ENCODE peak calls at places on chromosomes 3 and 15, in five cellular contexts. One of them, this sample, is unnamed.

GRCh38 chr3:188432826-188433525 is 279.0 kb downstream of the LPP start:
- DNase-seq in GM12878: no peak
- DNase-seq in SK-N-SH: no peak
- DNase-seq in HepG2: no peak
- DNase-seq in K562: no peak
- DNase-seq in this sample: peak

GRCh38 chr3:183800221-183800863 is 25.0 kb downstream of the MAP6D1 start:
- DNase-seq in K562: no peak
- DNase-seq in SK-N-SH: no peak
- DNase-seq in GM12878: no peak
- DNase-seq in HepG2: no peak
- DNase-seq in this sample: no peak

GRCh38 chr15:87874896-87875661 is 381.5 kb downstream of the NTRK3 start:
- DNase-seq in HepG2: no peak
- DNase-seq in SK-N-SH: peak
- DNase-seq in GM12878: no peak
- DNase-seq in K562: no peak
- DNase-seq in this sample: peak

GRCh38 chr3:63824309-63824708 is 5.2 kb downstream of the C3orf49 start:
- DNase-seq in GM12878: no peak
- DNase-seq in K562: no peak
- DNase-seq in HepG2: no peak
- DNase-seq in SK-N-SH: no peak
- DNase-seq in this sample: peak

GRCh38 chr15:87752250-87752951 is 504.1 kb downstream of the NTRK3 start:
- DNase-seq in SK-N-SH: no peak
- DNase-seq in HepG2: no peak
- DNase-seq in GM12878: no peak
- DNase-seq in K562: no peak
- DNase-seq in this sample: peak

GRCh38 chr15:44144193-44144592 is 50.9 kb downstream of the FRMD5 start:
- DNase-seq in HepG2: no peak
- DNase-seq in GM12878: no peak
- DNase-seq in K562: no peak
- DNase-seq in SK-N-SH: no peak
- DNase-seq in this sample: no peak

GRCh38 chr3:8869613-8870012 is 93.7 kb downstream of the RAD18 start:
- DNase-seq in GM12878: no peak
- DNase-seq in K562: no peak
- DNase-seq in HepG2: peak
- DNase-seq in SK-N-SH: no peak
- DNase-seq in this sample: peak

GRCh38 chr15:39358441-39359041 is 222.3 kb upstream of the THBS1 start:
- DNase-seq in K562: peak
- DNase-seq in SK-N-SH: no peak
- DNase-seq in GM12878: no peak
- DNase-seq in HepG2: peak
- DNase-seq in this sample: peak

GRCh38 chr15:44718180-44718926 is 7.0 kb downstream of the B2M start:
- DNase-seq in K562: no peak
- DNase-seq in SK-N-SH: no peak
- DNase-seq in HepG2: no peak
- DNase-seq in GM12878: no peak
- DNase-seq in this sample: no peak

GRCh38 chr15:98231696-98232440 is 271.4 kb downstream of the ARRDC4 start:
- DNase-seq in HepG2: no peak
- DNase-seq in SK-N-SH: no peak
- DNase-seq in GM12878: no peak
- DNase-seq in K562: no peak
- DNase-seq in this sample: no peak

GRCh38 chr3:52388348-52388821 is 56.5 kb downstream of the SEMA3G start:
- DNase-seq in GM12878: no peak
- DNase-seq in HepG2: no peak
- DNase-seq in K562: peak
- DNase-seq in SK-N-SH: no peak
- DNase-seq in this sample: no peak

GRCh38 chr15:82666606-82667005 is 19.4 kb upstream of the CPEB1 start:
- DNase-seq in HepG2: no peak
- DNase-seq in GM12878: no peak
- DNase-seq in SK-N-SH: no peak
- DNase-seq in K562: no peak
- DNase-seq in this sample: no peak

GRCh38 chr3:100561459-100562158 is 47.8 kb upstream of the ADGRG7 start:
- DNase-seq in GM12878: no peak
- DNase-seq in SK-N-SH: no peak
- DNase-seq in HepG2: no peak
- DNase-seq in K562: no peak
- DNase-seq in this sample: peak

GRCh38 chr3:188061133-188061532 is 92.8 kb upstream of the LPP start:
- DNase-seq in K562: no peak
- DNase-seq in GM12878: no peak
- DNase-seq in SK-N-SH: no peak
- DNase-seq in HepG2: peak
- DNase-seq in this sample: peak

GRCh38 chr15:74983725-74984231 is 11.6 kb upstream of the SCAMP5 start:
- DNase-seq in GM12878: peak
- DNase-seq in HepG2: no peak
- DNase-seq in SK-N-SH: no peak
- DNase-seq in K562: no peak
- DNase-seq in this sample: no peak

GRCh38 chr3:172550347-172550943 is 27.2 kb upstream of the TNFSF10 start:
- DNase-seq in SK-N-SH: no peak
- DNase-seq in HepG2: no peak
- DNase-seq in GM12878: no peak
- DNase-seq in K562: peak
- DNase-seq in this sample: peak

GRCh38 chr15:51243774-51244173 is 94.6 kb downstream of the CYP19A1 start:
- DNase-seq in K562: no peak
- DNase-seq in SK-N-SH: no peak
- DNase-seq in HepG2: peak
- DNase-seq in GM12878: no peak
- DNase-seq in this sample: peak

GRCh38 chr3:85210540-85210939 is 251.8 kb downstream of the CADM2 start:
- DNase-seq in HepG2: no peak
- DNase-seq in K562: no peak
- DNase-seq in GM12878: no peak
- DNase-seq in SK-N-SH: no peak
- DNase-seq in this sample: no peak

DNA sequence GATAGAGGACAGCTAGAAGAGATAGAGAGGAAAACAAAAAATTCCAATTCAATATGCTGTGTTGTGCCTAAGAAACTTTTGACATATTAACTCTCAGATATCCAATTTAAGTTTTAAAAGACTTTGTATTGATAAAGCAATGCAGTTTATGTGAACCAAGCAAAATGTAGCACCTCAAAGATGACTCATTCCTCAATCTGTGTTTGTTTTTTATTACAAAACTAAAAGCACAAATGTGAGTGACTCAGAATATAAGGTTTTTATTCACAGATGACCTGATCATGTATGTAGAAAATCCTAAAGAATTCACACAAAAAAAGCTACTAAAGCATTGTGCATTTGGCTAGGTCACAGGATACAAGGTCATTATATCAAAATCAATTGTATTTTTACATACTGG is 11.1 kb downstream of the HCLS1 start:
- DNase-seq in HepG2: no peak
- DNase-seq in K562: no peak
- DNase-seq in GM12878: no peak
- DNase-seq in SK-N-SH: no peak
- DNase-seq in this sample: peak
- TF ChIP-seq MXI1 in HepG2: no peak
- TF ChIP-seq MXI1 in K562: no peak
- TF ChIP-seq MXI1 in GM12878: no peak
- TF ChIP-seq MXI1 in SK-N-SH: no peak
- TF ChIP-seq MXI1 in this sample: no peak

GRCh38 chr3:138260636-138261035 is 69.0 kb downstream of the NME9 start:
- DNase-seq in SK-N-SH: no peak
- DNase-seq in GM12878: no peak
- DNase-seq in K562: no peak
- DNase-seq in HepG2: no peak
- DNase-seq in this sample: no peak

GRCh38 chr3:138267083-138267482 is 62.6 kb downstream of the NME9 start:
- DNase-seq in K562: no peak
- DNase-seq in GM12878: no peak
- DNase-seq in HepG2: no peak
- DNase-seq in SK-N-SH: no peak
- DNase-seq in this sample: no peak

GRCh38 chr3:138259126-138259525 is 70.5 kb downstream of the NME9 start:
- DNase-seq in SK-N-SH: no peak
- DNase-seq in GM12878: no peak
- DNase-seq in HepG2: no peak
- DNase-seq in K562: no peak
- DNase-seq in this sample: no peak

GRCh38 chr3:138265745-138266144 is 63.9 kb downstream of the NME9 start:
- DNase-seq in GM12878: no peak
- DNase-seq in K562: no peak
- DNase-seq in HepG2: no peak
- DNase-seq in SK-N-SH: no peak
- DNase-seq in this sample: no peak

GRCh38 chr3:138263104-138263503 is 66.5 kb downstream of the NME9 start:
- DNase-seq in HepG2: no peak
- DNase-seq in GM12878: no peak
- DNase-seq in SK-N-SH: no peak
- DNase-seq in K562: no peak
- DNase-seq in this sample: no peak
- TF ChIP-seq MXI1 in HepG2: no peak
- TF ChIP-seq MXI1 in GM12878: no peak
- TF ChIP-seq MXI1 in SK-N-SH: no peak
- TF ChIP-seq MXI1 in K562: no peak
- TF ChIP-seq MXI1 in this sample: no peak

GRCh38 chr3:46632792-46633191 is 20.5 kb downstream of the FAM240A start:
- DNase-seq in HepG2: peak
- DNase-seq in K562: no peak
- DNase-seq in SK-N-SH: no peak
- DNase-seq in GM12878: no peak
- DNase-seq in this sample: peak
- TF ChIP-seq MXI1 in HepG2: no peak
- TF ChIP-seq MXI1 in K562: no peak
- TF ChIP-seq MXI1 in SK-N-SH: no peak
- TF ChIP-seq MXI1 in GM12878: no peak
- TF ChIP-seq MXI1 in this sample: no peak

GRCh38 chr3:2948882-2949281 is 161.3 kb downstream of the IL5RA start:
- DNase-seq in K562: no peak
- DNase-seq in HepG2: no peak
- DNase-seq in GM12878: no peak
- DNase-seq in SK-N-SH: no peak
- DNase-seq in this sample: no peak
- TF ChIP-seq MXI1 in K562: no peak
- TF ChIP-seq MXI1 in HepG2: no peak
- TF ChIP-seq MXI1 in GM12878: no peak
- TF ChIP-seq MXI1 in SK-N-SH: no peak
- TF ChIP-seq MXI1 in this sample: no peak

DNA sequence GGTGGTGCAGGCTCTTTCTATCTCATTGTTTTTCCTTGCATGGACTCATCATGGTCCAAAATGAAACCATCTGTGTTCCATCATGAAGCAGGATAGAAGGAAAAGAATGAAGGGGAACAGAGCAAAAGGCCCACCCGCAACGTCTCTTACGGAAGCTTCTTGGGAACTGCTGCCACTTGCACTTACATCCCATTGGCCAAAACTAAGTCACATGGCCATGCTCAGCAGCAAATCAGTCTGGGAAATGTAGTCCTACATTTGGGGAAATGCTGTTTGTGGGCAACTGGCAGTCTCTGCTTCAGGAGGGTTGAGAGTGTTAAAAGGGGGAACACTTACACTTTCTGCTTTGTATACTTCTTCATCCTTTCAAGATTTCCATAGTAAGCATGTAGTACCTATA is 191.6 kb downstream of the SV2B start:
- DNase-seq in HepG2: no peak
- DNase-seq in SK-N-SH: peak
- DNase-seq in GM12878: no peak
- DNase-seq in K562: peak
- DNase-seq in this sample: peak
- TF ChIP-seq MXI1 in HepG2: no peak
- TF ChIP-seq MXI1 in SK-N-SH: no peak
- TF ChIP-seq MXI1 in GM12878: no peak
- TF ChIP-seq MXI1 in K562: no peak
- TF ChIP-seq MXI1 in this sample: no peak

DNA sequence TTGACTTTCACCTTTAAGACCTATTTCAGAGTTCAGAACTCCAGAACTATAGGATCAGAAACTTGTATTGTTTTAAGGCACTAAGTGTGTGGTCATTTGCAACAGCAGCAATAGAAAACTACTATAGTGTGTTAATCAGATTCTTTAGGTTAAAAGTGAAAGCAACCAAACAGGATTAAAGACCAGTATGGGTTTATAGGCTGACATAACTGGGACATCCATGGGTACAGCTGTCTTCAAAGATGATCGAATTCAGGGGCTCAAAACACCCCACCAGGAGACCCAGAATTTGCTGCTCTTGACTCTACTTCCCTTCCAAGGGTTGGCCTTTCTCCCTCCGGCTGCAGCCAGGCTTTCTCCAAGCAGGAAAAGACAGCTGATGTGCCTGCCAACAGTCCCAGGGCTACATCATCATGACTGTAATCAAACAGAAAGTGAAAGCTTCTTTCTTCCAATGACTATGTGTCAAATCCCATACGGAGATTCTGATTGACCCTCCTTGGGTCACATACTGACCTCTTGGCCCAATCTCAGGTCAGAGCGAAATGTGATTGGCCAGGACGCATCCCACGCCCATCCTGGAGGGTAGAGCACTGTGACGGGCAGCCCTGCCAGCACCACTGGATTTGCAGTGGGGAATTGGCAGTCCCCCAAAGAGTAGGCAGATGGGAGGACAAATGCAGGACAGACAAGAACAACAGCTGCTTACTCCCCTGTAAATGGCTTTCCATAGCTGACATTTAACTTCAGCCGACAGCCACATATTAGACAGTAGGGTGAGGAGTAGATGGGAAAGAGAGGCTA is 51.4 kb upstream of the RNF7 start:
- DNase-seq in SK-N-SH: no peak
- DNase-seq in GM12878: no peak
- DNase-seq in K562: no peak
- DNase-seq in HepG2: peak
- DNase-seq in this sample: peak
- TF ChIP-seq MXI1 in SK-N-SH: no peak
- TF ChIP-seq MXI1 in GM12878: no peak
- TF ChIP-seq MXI1 in K562: no peak
- TF ChIP-seq MXI1 in HepG2: peak
- TF ChIP-seq MXI1 in this sample: no peak